ENCODE peak calls at places on chromosomes 4 and X, in ten cellular contexts. V, B, X, C, L, G, J, R, M and Q are unnamed samples.

GRCh38 chr4:89316931-89317366 is 9.3 kb upstream of the GPRIN3 start:
- DNase-seq in M (peak; percentile 26), B (no peak), V (no peak), R (no peak), G (no peak), C (no peak), J (no peak), X (no peak), L (no peak), Q (no peak)

GRCh38 chrX:133250184-133251080 is 32.3 kb upstream of the TFDP3 start:
- DNase-seq in V (no peak), G (no peak), M (peak; percentile 8), C (no peak), B (no peak), X (no peak), R (no peak), J (no peak), L (no peak), Q (no peak)

GRCh38 chrX:6226053-6226645 is 2.5 kb downstream of the NLGN4X start:
- DNase-seq in B (peak; percentile 49), R (no peak), C (no peak), M (no peak), J (no peak), G (no peak), L (peak; percentile 25), V (peak; percentile 1), X (no peak), Q (peak; percentile 18)

GRCh38 chrX:63514575-63514967 is 163.4 kb upstream of the SPIN4 start:
- DNase-seq in J (no peak), C (no peak), R (no peak), M (peak; percentile 34), G (no peak), X (no peak), B (no peak), L (no peak), V (no peak), Q (no peak)

GRCh38 chr4:70902577-70903281 is 560 bp downstream of the MOB1B start:
- DNase-seq in J (no peak), V (no peak), L (no peak), C (no peak), M (no peak), G (no peak), B (no peak), R (no peak), X (no peak), Q (peak; percentile 31)

GRCh38 chr4:99887837-99888236 is 6.4 kb downstream of the LAMTOR3 start:
- DNase-seq in G (no peak), R (no peak), X (no peak), B (no peak), M (peak; percentile 39), C (no peak), L (no peak), J (no peak), V (no peak), Q (no peak)

GRCh38 chr4:113292371-113293042 is 243.1 kb downstream of the ANK2 start:
- DNase-seq in C (no peak), M (no peak), J (no peak), X (no peak), G (no peak), R (no peak), L (peak; percentile 38), V (peak; percentile 70), B (peak; percentile 58), Q (peak; percentile 47)

GRCh38 chr4:93529692-93530091 is 298.9 kb upstream of the ATOH1 start:
- DNase-seq in R (no peak), C (no peak), G (no peak), M (no peak), B (no peak), V (no peak), X (no peak), J (no peak), L (no peak), Q (no peak)

GRCh38 chr4:143336828-143337599 is at the start of gene GAB1:
- DNase-seq in C (peak; percentile 7), G (no peak), V (peak; percentile 46), B (peak; percentile 77), J (peak; percentile 42), R (peak; percentile 4), X (no peak), M (peak; percentile 89), L (peak; percentile 81), Q (peak; percentile 80)

GRCh38 chrX:87518504-87518903 is 902 bp downstream of the KLHL4 start:
- DNase-seq in R (no peak), L (no peak), X (no peak), J (no peak), V (no peak), B (no peak), C (no peak), M (no peak), G (no peak), Q (no peak)

GRCh38 chrX:129932792-129933321 is 26.9 kb downstream of the UTP14A start:
- DNase-seq in G (no peak), M (peak; percentile 32), B (peak; percentile 51), V (no peak), X (no peak), L (peak; percentile 42), J (no peak), R (no peak), C (no peak), Q (no peak)

GRCh38 chr4:8645753-8646124 is 53.2 kb downstream of the CPZ start:
- DNase-seq in J (no peak), G (no peak), M (no peak), C (no peak), L (no peak), B (peak; percentile 12), V (no peak), X (no peak), R (no peak), Q (no peak)

GRCh38 chr4:110533940-110534339 is 58.0 kb downstream of the ENPEP start:
- DNase-seq in B (no peak), R (no peak), J (no peak), M (peak; percentile 87), X (no peak), C (no peak), V (no peak), L (no peak), G (peak; percentile 87), Q (no peak)

GRCh38 chr4:41160010-41160789 is 54.1 kb downstream of the APBB2 start:
- DNase-seq in V (no peak), L (no peak), G (no peak), M (peak; percentile 69), X (no peak), B (no peak), C (no peak), R (no peak), J (no peak), Q (no peak)

GRCh38 chrX:140697618-140698017 is 11.9 kb upstream of the LINC00632 start:
- DNase-seq in X (no peak), R (no peak), G (no peak), M (no peak), B (no peak), V (no peak), C (no peak), L (no peak), J (no peak), Q (no peak)

GRCh38 chrX:4850312-4850711 is 1136.9 kb upstream of the PRKX start:
- DNase-seq in X (no peak), C (no peak), R (no peak), M (no peak), B (no peak), V (peak; percentile 8), J (no peak), L (no peak), G (no peak), Q (no peak)

GRCh38 chrX:98071331-98071730 is 1187.6 kb downstream of the RPA4 start:
- DNase-seq in X (no peak), J (no peak), C (no peak), R (no peak), L (no peak), G (no peak), V (no peak), B (no peak), M (peak; percentile 36), Q (no peak)

GRCh38 chrX:11151799-11152591 is 40.9 kb downstream of the HCCS start:
- DNase-seq in M (peak; percentile 39), J (no peak), R (no peak), B (no peak), G (no peak), X (no peak), L (no peak), V (no peak), C (no peak), Q (no peak)